ENCODE peak calls at places on chromosomes 12 and 14, in seven cellular contexts. A is T-helper 2 cell; V is pancreas; I is GM23248; K is effector CD4-positive, alpha-beta T cell; M is right cardiac atrium; B is HepG2. H is an unnamed sample.

GRCh38 chr12:6631549-6631961 is 4.2 kb downstream of the LPAR5 start:
- DNase-seq in B (no peak), A (no peak), M (no peak), I (no peak), K (no peak), V (peak), H (no peak)

GRCh38 chr14:39731912-39732311 is 299.7 kb upstream of the FBXO33 start:
- DNase-seq in B (peak), A (no peak), M (no peak), V (no peak), K (no peak), I (no peak), H (no peak)

GRCh38 chr12:115000038-115000437 is 316.1 kb upstream of the TBX3 start:
- DNase-seq in V (no peak), M (no peak), K (no peak), A (no peak), B (peak), I (peak), H (no peak)

GRCh38 chr12:57171668-57172067 is 24.2 kb upstream of the LRP1-AS start:
- DNase-seq in V (no peak), K (no peak), B (no peak), A (no peak), M (peak), I (peak), H (no peak)

GRCh38 chr12:30822385-30823139 is 67.8 kb upstream of the CAPRIN2 start:
- DNase-seq in A (no peak), K (no peak), M (peak), I (peak), B (no peak), V (peak), H (no peak)

GRCh38 chr14:78405071-78405856 is 235.1 kb downstream of the NRXN3 start:
- DNase-seq in M (no peak), V (peak), K (no peak), I (no peak), B (no peak), A (no peak), H (no peak)

GRCh38 chr12:107684029-107684790 is 1.4 kb upstream of the PWP1 start:
- DNase-seq in K (no peak), V (no peak), A (no peak), B (no peak), M (no peak), I (peak), H (no peak)

GRCh38 chr14:39015360-39015961 is 87.6 kb downstream of the SEC23A start:
- DNase-seq in I (peak), K (no peak), A (no peak), M (no peak), V (no peak), B (peak), H (no peak)

GRCh38 chr12:68276400-68276930 is 23.1 kb upstream of the IL22 start:
- DNase-seq in V (no peak), M (no peak), A (no peak), K (no peak), B (no peak), I (no peak), H (no peak)

GRCh38 chr14:24674204-24674970 is 40.4 kb upstream of the GZMB start:
- DNase-seq in K (peak), B (no peak), M (no peak), V (no peak), A (no peak), I (no peak), H (no peak)

GRCh38 chr14:77007975-77008421 is 20.5 kb downstream of the IRF2BPL start:
- DNase-seq in B (no peak), I (no peak), A (no peak), V (peak), K (no peak), M (peak), H (peak)

GRCh38 chr14:84025258-84026012 is 1504.5 kb upstream of the FLRT2 start:
- DNase-seq in M (peak), V (no peak), I (no peak), K (no peak), B (no peak), A (no peak), H (no peak)

GRCh38 chr12:16473610-16474326 is 126.3 kb downstream of the MGST1 start:
- DNase-seq in I (peak), A (no peak), B (no peak), M (no peak), K (no peak), V (no peak), H (no peak)

GRCh38 chr14:92495041-92495440 is 18.5 kb upstream of the RIN3 start:
- DNase-seq in M (no peak), V (no peak), A (no peak), I (peak), B (no peak), K (no peak), H (no peak)

GRCh38 chr14:73944432-73945158 is 5.3 kb downstream of the FAM161B start:
- DNase-seq in I (no peak), M (no peak), A (no peak), K (no peak), B (no peak), V (peak), H (peak)

H was measured in prostate gland.